ENCODE peak calls at places on chromosome 15, in six cellular contexts. O is GM12891, X is cardiac muscle cell, M is neural progenitor cell, K is astrocyte, V is lower leg skin. L is an unnamed sample.

GRCh38 chr15:68595761-68596160 is 17.0 kb downstream of the CORO2B start:
- DNase-seq in O (no peak), X (no peak), M (no peak), K (no peak), V (no peak), L (no peak)

GRCh38 chr15:90642464-90643300 is 74.5 kb upstream of the BLM start:
- DNase-seq in O (no peak), X (no peak), M (no peak), K (no peak), V (no peak), L (no peak)

GRCh38 chr15:74036271-74037170 is 42.0 kb downstream of the PML start:
- DNase-seq in O (no peak), X (peak), M (peak), K (peak), V (no peak), L (peak)

GRCh38 chr15:41350057-41350717 is 17.5 kb downstream of the NUSAP1 start:
- DNase-seq in O (no peak), X (no peak), M (no peak), K (no peak), V (no peak), L (no peak)

GRCh38 chr15:27527490-27528067 is 556.6 kb downstream of the GABRG3 start:
- DNase-seq in O (no peak), X (no peak), M (peak), K (no peak), V (no peak), L (no peak)

GRCh38 chr15:70853855-70854668 is at the start of gene LARP6:
- DNase-seq in O (peak), X (peak), M (peak), K (no peak), V (no peak), L (peak)

GRCh38 chr15:52709172-52709979 is 30.2 kb upstream of the ATOSA start:
- DNase-seq in O (no peak), X (no peak), M (peak), K (no peak), V (peak), L (no peak)

GRCh38 chr15:25802285-25802830 is 60.8 kb downstream of the ATP10A start:
- DNase-seq in O (no peak), X (no peak), M (no peak), K (no peak), V (no peak), L (no peak)

GRCh38 chr15:99578809-99579208 is 13.0 kb downstream of the MEF2A start:
- DNase-seq in O (no peak), X (no peak), M (no peak), K (peak), V (no peak), L (no peak)

GRCh38 chr15:26222781-26223180 is 359.7 kb upstream of the ATP10A start:
- DNase-seq in O (no peak), X (no peak), M (no peak), K (no peak), V (no peak), L (no peak)

L was measured in cerebellar cortex.